ENCODE peak calls at places on chromosome 12, in ten cellular contexts. One of them, this sample, is unnamed.

GRCh38 chr12:16726879-16727278 is 120.9 kb upstream of the LMO3 start:
- DNase-seq in osteoblast: no peak
- DNase-seq in astrocyte: peak
- DNase-seq in neural progenitor cell: no peak
- DNase-seq in HepG2: no peak
- DNase-seq in H1: no peak
- DNase-seq in mammary epithelial cell: peak
- DNase-seq in GM23338: no peak
- DNase-seq in endothelial cell of umbilical vein: no peak
- DNase-seq in GM23248: peak
- DNase-seq in this sample: no peak

GRCh38 chr12:123237646-123238329 is 4.6 kb downstream of the MTRFR start:
- DNase-seq in osteoblast: peak
- DNase-seq in astrocyte: peak
- DNase-seq in neural progenitor cell: peak
- DNase-seq in HepG2: peak
- DNase-seq in H1: no peak
- DNase-seq in mammary epithelial cell: peak
- DNase-seq in GM23338: peak
- DNase-seq in endothelial cell of umbilical vein: peak
- DNase-seq in GM23248: peak
- DNase-seq in this sample: peak

GRCh38 chr12:2064078-2064507 is 11.3 kb downstream of the CACNA1C start:
- DNase-seq in osteoblast: peak
- DNase-seq in astrocyte: peak
- DNase-seq in neural progenitor cell: no peak
- DNase-seq in HepG2: no peak
- DNase-seq in H1: no peak
- DNase-seq in mammary epithelial cell: peak
- DNase-seq in GM23338: no peak
- DNase-seq in endothelial cell of umbilical vein: no peak
- DNase-seq in GM23248: peak
- DNase-seq in this sample: no peak

GRCh38 chr12:110344657-110345056 is 58.9 kb downstream of the ANAPC7 start:
- DNase-seq in osteoblast: no peak
- DNase-seq in astrocyte: no peak
- DNase-seq in neural progenitor cell: no peak
- DNase-seq in HepG2: no peak
- DNase-seq in H1: no peak
- DNase-seq in mammary epithelial cell: no peak
- DNase-seq in GM23338: no peak
- DNase-seq in endothelial cell of umbilical vein: no peak
- DNase-seq in GM23248: no peak
- DNase-seq in this sample: no peak

GRCh38 chr12:108811411-108812185 is 45.8 kb downstream of the SSH1 start:
- DNase-seq in osteoblast: no peak
- DNase-seq in astrocyte: peak
- DNase-seq in neural progenitor cell: no peak
- DNase-seq in HepG2: no peak
- DNase-seq in H1: no peak
- DNase-seq in mammary epithelial cell: no peak
- DNase-seq in GM23338: no peak
- DNase-seq in endothelial cell of umbilical vein: no peak
- DNase-seq in GM23248: peak
- DNase-seq in this sample: no peak

GRCh38 chr12:29726321-29726692 is 57.4 kb downstream of the TMTC1 start:
- DNase-seq in osteoblast: no peak
- DNase-seq in astrocyte: peak
- DNase-seq in neural progenitor cell: no peak
- DNase-seq in HepG2: no peak
- DNase-seq in H1: no peak
- DNase-seq in mammary epithelial cell: no peak
- DNase-seq in GM23338: no peak
- DNase-seq in endothelial cell of umbilical vein: peak
- DNase-seq in GM23248: no peak
- DNase-seq in this sample: no peak

GRCh38 chr12:44484862-44485261 is 391.3 kb downstream of the NELL2 start:
- DNase-seq in osteoblast: no peak
- DNase-seq in astrocyte: no peak
- DNase-seq in neural progenitor cell: no peak
- DNase-seq in HepG2: no peak
- DNase-seq in H1: no peak
- DNase-seq in mammary epithelial cell: no peak
- DNase-seq in GM23338: no peak
- DNase-seq in endothelial cell of umbilical vein: no peak
- DNase-seq in GM23248: no peak
- DNase-seq in this sample: no peak

GRCh38 chr12:63779498-63780481 is at the start of gene RXYLT1:
- DNase-seq in osteoblast: peak
- DNase-seq in astrocyte: peak
- DNase-seq in neural progenitor cell: peak
- DNase-seq in HepG2: peak
- DNase-seq in H1: peak
- DNase-seq in mammary epithelial cell: peak
- DNase-seq in GM23338: peak
- DNase-seq in endothelial cell of umbilical vein: peak
- DNase-seq in GM23248: peak
- DNase-seq in this sample: no peak

GRCh38 chr12:32230607-32230982 is 123.9 kb downstream of the BICD1 start:
- DNase-seq in osteoblast: no peak
- DNase-seq in astrocyte: no peak
- DNase-seq in neural progenitor cell: no peak
- DNase-seq in HepG2: no peak
- DNase-seq in H1: no peak
- DNase-seq in mammary epithelial cell: no peak
- DNase-seq in GM23338: peak
- DNase-seq in endothelial cell of umbilical vein: no peak
- DNase-seq in GM23248: no peak
- DNase-seq in this sample: no peak

GRCh38 chr12:6903712-6904111 is 910 bp upstream of the LRRC23 start:
- DNase-seq in osteoblast: no peak
- DNase-seq in astrocyte: no peak
- DNase-seq in neural progenitor cell: no peak
- DNase-seq in HepG2: no peak
- DNase-seq in H1: no peak
- DNase-seq in mammary epithelial cell: no peak
- DNase-seq in GM23338: peak
- DNase-seq in endothelial cell of umbilical vein: no peak
- DNase-seq in GM23248: no peak
- DNase-seq in this sample: no peak

GRCh38 chr12:130222519-130223255 is 60.4 kb downstream of the FZD10 start:
- DNase-seq in osteoblast: no peak
- DNase-seq in astrocyte: no peak
- DNase-seq in neural progenitor cell: peak
- DNase-seq in HepG2: no peak
- DNase-seq in H1: peak
- DNase-seq in mammary epithelial cell: no peak
- DNase-seq in GM23338: peak
- DNase-seq in endothelial cell of umbilical vein: no peak
- DNase-seq in GM23248: no peak
- DNase-seq in this sample: no peak

GRCh38 chr12:120119395-120119973 is 2.9 kb upstream of the RAB35 start:
- DNase-seq in osteoblast: peak
- DNase-seq in astrocyte: no peak
- DNase-seq in neural progenitor cell: no peak
- DNase-seq in HepG2: peak
- DNase-seq in H1: no peak
- DNase-seq in mammary epithelial cell: peak
- DNase-seq in GM23338: no peak
- DNase-seq in endothelial cell of umbilical vein: no peak
- DNase-seq in GM23248: peak
- DNase-seq in this sample: no peak

GRCh38 chr12:77943466-77943865 is 112.8 kb downstream of the NAV3 start:
- DNase-seq in osteoblast: peak
- DNase-seq in astrocyte: peak
- DNase-seq in neural progenitor cell: no peak
- DNase-seq in HepG2: no peak
- DNase-seq in H1: no peak
- DNase-seq in mammary epithelial cell: peak
- DNase-seq in GM23338: no peak
- DNase-seq in endothelial cell of umbilical vein: peak
- DNase-seq in GM23248: peak
- DNase-seq in this sample: peak

GRCh38 chr12:77941396-77941795 is 110.7 kb downstream of the NAV3 start:
- DNase-seq in osteoblast: no peak
- DNase-seq in astrocyte: no peak
- DNase-seq in neural progenitor cell: no peak
- DNase-seq in HepG2: no peak
- DNase-seq in H1: no peak
- DNase-seq in mammary epithelial cell: no peak
- DNase-seq in GM23338: no peak
- DNase-seq in endothelial cell of umbilical vein: peak
- DNase-seq in GM23248: peak
- DNase-seq in this sample: no peak

GRCh38 chr12:77938301-77938700 is 107.6 kb downstream of the NAV3 start:
- DNase-seq in osteoblast: no peak
- DNase-seq in astrocyte: no peak
- DNase-seq in neural progenitor cell: no peak
- DNase-seq in HepG2: no peak
- DNase-seq in H1: no peak
- DNase-seq in mammary epithelial cell: no peak
- DNase-seq in GM23338: no peak
- DNase-seq in endothelial cell of umbilical vein: no peak
- DNase-seq in GM23248: peak
- DNase-seq in this sample: no peak

GRCh38 chr12:77940566-77940965 is 109.9 kb downstream of the NAV3 start:
- DNase-seq in osteoblast: peak
- DNase-seq in astrocyte: no peak
- DNase-seq in neural progenitor cell: no peak
- DNase-seq in HepG2: no peak
- DNase-seq in H1: no peak
- DNase-seq in mammary epithelial cell: peak
- DNase-seq in GM23338: no peak
- DNase-seq in endothelial cell of umbilical vein: no peak
- DNase-seq in GM23248: peak
- DNase-seq in this sample: no peak

DNA sequence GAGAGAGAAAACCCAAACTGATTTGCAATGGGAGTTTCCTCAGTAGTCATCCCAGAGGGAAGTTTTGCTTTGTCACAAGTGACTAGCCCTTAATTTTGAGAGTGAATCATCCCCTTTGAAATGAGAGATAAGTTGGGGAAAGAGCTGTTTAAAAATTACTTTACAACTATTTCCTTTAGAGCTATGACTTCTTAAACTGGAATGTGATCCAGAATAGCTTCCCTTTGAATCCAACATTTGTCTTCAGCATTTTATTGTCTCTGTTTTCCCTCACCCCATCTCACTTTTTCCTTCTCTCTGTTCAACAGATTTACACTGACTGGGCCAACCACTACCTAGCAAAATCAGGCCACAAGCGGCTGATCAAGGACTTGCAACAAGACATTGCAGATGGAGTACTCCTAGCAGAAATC is 109.3 kb downstream of the NAV3 start:
- DNase-seq in osteoblast: peak
- DNase-seq in astrocyte: peak
- DNase-seq in neural progenitor cell: no peak
- DNase-seq in HepG2: no peak
- DNase-seq in H1: peak
- DNase-seq in mammary epithelial cell: peak
- DNase-seq in GM23338: no peak
- DNase-seq in endothelial cell of umbilical vein: peak
- DNase-seq in GM23248: peak
- DNase-seq in this sample: peak
- H2AFZ ChIP-seq in osteoblast: no peak
- H2AFZ ChIP-seq in astrocyte: peak
- H2AFZ ChIP-seq in neural progenitor cell: peak
- H2AFZ ChIP-seq in HepG2: no peak
- H2AFZ ChIP-seq in H1: peak
- H2AFZ ChIP-seq in mammary epithelial cell: peak
- H2AFZ ChIP-seq in GM23338: no peak
- H2AFZ ChIP-seq in endothelial cell of umbilical vein: peak
- H2AFZ ChIP-seq in GM23248: peak
- H2AFZ ChIP-seq in this sample: peak

GRCh38 chr12:121989266-121989950 is 32.3 kb upstream of the BCL7A start:
- DNase-seq in osteoblast: no peak
- DNase-seq in astrocyte: no peak
- DNase-seq in neural progenitor cell: no peak
- DNase-seq in HepG2: no peak
- DNase-seq in H1: no peak
- DNase-seq in mammary epithelial cell: no peak
- DNase-seq in GM23338: no peak
- DNase-seq in endothelial cell of umbilical vein: no peak
- DNase-seq in GM23248: no peak
- DNase-seq in this sample: no peak
- H2AFZ ChIP-seq in osteoblast: no peak
- H2AFZ ChIP-seq in astrocyte: no peak
- H2AFZ ChIP-seq in neural progenitor cell: no peak
- H2AFZ ChIP-seq in HepG2: no peak
- H2AFZ ChIP-seq in H1: no peak
- H2AFZ ChIP-seq in mammary epithelial cell: no peak
- H2AFZ ChIP-seq in GM23338: no peak
- H2AFZ ChIP-seq in endothelial cell of umbilical vein: no peak
- H2AFZ ChIP-seq in GM23248: no peak
- H2AFZ ChIP-seq in this sample: no peak

GRCh38 chr12:47752552-47752951 is 6.1 kb downstream of the RAPGEF3 start:
- DNase-seq in osteoblast: peak
- DNase-seq in astrocyte: peak
- DNase-seq in neural progenitor cell: no peak
- DNase-seq in HepG2: no peak
- DNase-seq in H1: no peak
- DNase-seq in mammary epithelial cell: peak
- DNase-seq in GM23338: no peak
- DNase-seq in endothelial cell of umbilical vein: no peak
- DNase-seq in GM23248: peak
- DNase-seq in this sample: peak
- H2AFZ ChIP-seq in osteoblast: no peak
- H2AFZ ChIP-seq in astrocyte: no peak
- H2AFZ ChIP-seq in neural progenitor cell: no peak
- H2AFZ ChIP-seq in HepG2: no peak
- H2AFZ ChIP-seq in H1: no peak
- H2AFZ ChIP-seq in mammary epithelial cell: no peak
- H2AFZ ChIP-seq in GM23338: no peak
- H2AFZ ChIP-seq in endothelial cell of umbilical vein: no peak
- H2AFZ ChIP-seq in GM23248: peak
- H2AFZ ChIP-seq in this sample: no peak

DNA sequence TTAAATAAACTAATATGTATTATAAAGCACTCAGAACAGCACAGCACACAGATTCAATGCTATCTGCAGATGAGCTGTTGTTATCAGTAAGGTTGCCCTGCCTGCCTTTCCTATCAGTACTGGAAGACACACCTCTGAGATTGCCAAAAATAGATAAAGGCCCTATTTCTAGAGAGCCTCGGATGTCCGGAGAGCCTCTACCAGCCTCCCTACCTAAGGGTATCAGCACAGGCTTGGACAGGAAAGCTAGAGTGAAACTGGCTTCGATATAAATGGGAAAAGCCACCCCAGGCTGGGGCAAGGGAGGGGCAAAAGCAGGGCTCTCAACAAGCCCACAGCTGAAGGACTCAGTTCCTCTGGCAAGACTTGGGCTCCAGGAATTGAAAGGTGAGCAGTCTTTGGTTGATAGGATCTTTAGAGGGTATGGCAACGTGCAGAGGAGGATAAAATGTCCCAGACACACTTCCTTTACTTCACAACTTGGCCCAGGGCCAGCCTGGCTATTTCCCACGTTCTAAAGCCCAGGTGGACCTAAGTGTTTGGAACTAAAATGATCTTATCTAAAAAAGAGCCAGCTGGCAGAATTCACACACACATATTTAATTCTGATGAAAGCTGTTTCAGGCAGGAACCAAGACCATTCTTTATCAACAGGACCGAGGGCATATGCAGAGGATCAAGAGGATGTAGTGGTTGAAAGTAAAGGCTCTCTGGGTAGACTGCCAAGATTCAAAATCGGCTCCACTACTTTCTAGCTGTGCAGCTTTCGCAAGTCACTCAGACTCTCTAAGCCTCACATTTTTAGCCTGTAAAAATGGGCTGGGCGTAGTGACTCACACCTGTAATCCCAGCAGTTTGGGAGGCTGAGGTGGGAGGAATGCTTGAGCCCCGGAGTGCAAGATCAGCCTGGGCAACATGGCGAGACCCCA is 37.8 kb upstream of the ITPR2 start:
- DNase-seq in osteoblast: no peak
- DNase-seq in astrocyte: peak
- DNase-seq in neural progenitor cell: no peak
- DNase-seq in HepG2: no peak
- DNase-seq in H1: no peak
- DNase-seq in mammary epithelial cell: peak
- DNase-seq in GM23338: no peak
- DNase-seq in endothelial cell of umbilical vein: peak
- DNase-seq in GM23248: peak
- DNase-seq in this sample: no peak
- H2AFZ ChIP-seq in osteoblast: no peak
- H2AFZ ChIP-seq in astrocyte: no peak
- H2AFZ ChIP-seq in neural progenitor cell: no peak
- H2AFZ ChIP-seq in HepG2: no peak
- H2AFZ ChIP-seq in H1: peak
- H2AFZ ChIP-seq in mammary epithelial cell: peak
- H2AFZ ChIP-seq in GM23338: peak
- H2AFZ ChIP-seq in endothelial cell of umbilical vein: peak
- H2AFZ ChIP-seq in GM23248: no peak
- H2AFZ ChIP-seq in this sample: no peak